ENCODE peak calls at places on chromosomes 11 and 22, in eight cellular contexts. One of them, this sample, is unnamed. For H3K4me1, the result is how much of the 10 kb centered on the place peaks cover.

GRCh38 chr11:28153586-28153985 is 45.4 kb downstream of the METTL15 start:
- DNase-seq in stomach: no peak
- DNase-seq in aorta: no peak
- DNase-seq in tibial nerve: no peak
- DNase-seq in cardiac muscle cell: no peak
- DNase-seq in left lung: no peak
- DNase-seq in MM.1S: no peak
- DNase-seq in PC-3: no peak
- DNase-seq in this sample: no peak

GRCh38 chr11:16605440-16605970 is 132.9 kb upstream of the C11orf58 start:
- DNase-seq in PC-3: no peak
- DNase-seq in left lung: no peak
- DNase-seq in aorta: peak
- DNase-seq in MM.1S: peak
- DNase-seq in stomach: peak
- DNase-seq in tibial nerve: peak
- DNase-seq in cardiac muscle cell: peak
- DNase-seq in this sample: peak

GRCh38 chr11:11265994-11266606 is 87.0 kb downstream of the CSNK2A3 start:
- DNase-seq in cardiac muscle cell: peak
- DNase-seq in stomach: peak
- DNase-seq in tibial nerve: peak
- DNase-seq in aorta: peak
- DNase-seq in MM.1S: peak
- DNase-seq in PC-3: peak
- DNase-seq in left lung: no peak
- DNase-seq in this sample: peak

GRCh38 chr11:134069996-134070845 is 1.3 kb downstream of the JAM3 start:
- DNase-seq in tibial nerve: no peak
- DNase-seq in stomach: no peak
- DNase-seq in PC-3: no peak
- DNase-seq in aorta: no peak
- DNase-seq in cardiac muscle cell: peak
- DNase-seq in MM.1S: no peak
- DNase-seq in left lung: no peak
- DNase-seq in this sample: no peak

GRCh38 chr22:23501244-23501643 is 78.8 kb downstream of the IGLL1 start:
- DNase-seq in cardiac muscle cell: no peak
- DNase-seq in PC-3: no peak
- DNase-seq in MM.1S: no peak
- DNase-seq in stomach: no peak
- DNase-seq in aorta: no peak
- DNase-seq in left lung: no peak
- DNase-seq in tibial nerve: no peak
- DNase-seq in this sample: no peak

GRCh38 chr22:50694766-50695420 is 22.3 kb downstream of the SHANK3 start:
- DNase-seq in MM.1S: no peak
- DNase-seq in PC-3: no peak
- DNase-seq in aorta: peak
- DNase-seq in stomach: no peak
- DNase-seq in left lung: peak
- DNase-seq in tibial nerve: no peak
- DNase-seq in cardiac muscle cell: no peak
- DNase-seq in this sample: peak

GRCh38 chr11:122900803-122901202 is 18.2 kb downstream of the JHY start:
- DNase-seq in left lung: no peak
- DNase-seq in PC-3: no peak
- DNase-seq in stomach: no peak
- DNase-seq in cardiac muscle cell: no peak
- DNase-seq in aorta: no peak
- DNase-seq in tibial nerve: no peak
- DNase-seq in MM.1S: no peak
- DNase-seq in this sample: no peak

GRCh38 chr11:5224538-5225479 is 2.1 kb downstream of the HBB start:
- DNase-seq in cardiac muscle cell: no peak
- DNase-seq in stomach: no peak
- DNase-seq in PC-3: no peak
- DNase-seq in tibial nerve: no peak
- DNase-seq in MM.1S: no peak
- DNase-seq in aorta: no peak
- DNase-seq in left lung: no peak
- DNase-seq in this sample: no peak

GRCh38 chr22:47053865-47054185 is 291.4 kb downstream of the TBC1D22A start:
- DNase-seq in stomach: no peak
- DNase-seq in left lung: no peak
- DNase-seq in cardiac muscle cell: no peak
- DNase-seq in MM.1S: no peak
- DNase-seq in tibial nerve: no peak
- DNase-seq in aorta: no peak
- DNase-seq in PC-3: peak
- DNase-seq in this sample: no peak

GRCh38 chr11:94730153-94730552 is 38.0 kb upstream of the AMOTL1 start:
- DNase-seq in MM.1S: no peak
- DNase-seq in cardiac muscle cell: no peak
- DNase-seq in stomach: no peak
- DNase-seq in aorta: no peak
- DNase-seq in PC-3: no peak
- DNase-seq in tibial nerve: no peak
- DNase-seq in left lung: no peak
- DNase-seq in this sample: no peak

GRCh38 chr11:94734563-94735275 is 33.4 kb upstream of the AMOTL1 start:
- DNase-seq in PC-3: peak
- DNase-seq in cardiac muscle cell: no peak
- DNase-seq in stomach: no peak
- DNase-seq in left lung: no peak
- DNase-seq in tibial nerve: no peak
- DNase-seq in aorta: no peak
- DNase-seq in MM.1S: no peak
- DNase-seq in this sample: no peak

GRCh38 chr11:94731921-94732601 is 36.1 kb upstream of the AMOTL1 start:
- DNase-seq in MM.1S: no peak
- DNase-seq in tibial nerve: no peak
- DNase-seq in stomach: no peak
- DNase-seq in aorta: no peak
- DNase-seq in PC-3: peak
- DNase-seq in cardiac muscle cell: no peak
- DNase-seq in left lung: no peak
- DNase-seq in this sample: no peak

GRCh38 chr11:94735907-94736306 is 32.2 kb upstream of the AMOTL1 start:
- DNase-seq in stomach: no peak
- DNase-seq in cardiac muscle cell: no peak
- DNase-seq in tibial nerve: no peak
- DNase-seq in left lung: no peak
- DNase-seq in PC-3: no peak
- DNase-seq in MM.1S: no peak
- DNase-seq in aorta: no peak
- DNase-seq in this sample: no peak

GRCh38 chr11:94732617-94733292 is 35.4 kb upstream of the AMOTL1 start:
- DNase-seq in PC-3: peak
- DNase-seq in tibial nerve: no peak
- DNase-seq in MM.1S: no peak
- DNase-seq in stomach: no peak
- DNase-seq in aorta: no peak
- DNase-seq in left lung: no peak
- DNase-seq in cardiac muscle cell: no peak
- DNase-seq in this sample: no peak
- H3K4me1 ChIP-seq in PC-3: half or more
- H3K4me1 ChIP-seq in tibial nerve: under half
- H3K4me1 ChIP-seq in MM.1S: under half
- H3K4me1 ChIP-seq in stomach: under half
- H3K4me1 ChIP-seq in aorta: under half
- H3K4me1 ChIP-seq in left lung: under half
- H3K4me1 ChIP-seq in cardiac muscle cell: under half
- H3K4me1 ChIP-seq in this sample: under half

DNA sequence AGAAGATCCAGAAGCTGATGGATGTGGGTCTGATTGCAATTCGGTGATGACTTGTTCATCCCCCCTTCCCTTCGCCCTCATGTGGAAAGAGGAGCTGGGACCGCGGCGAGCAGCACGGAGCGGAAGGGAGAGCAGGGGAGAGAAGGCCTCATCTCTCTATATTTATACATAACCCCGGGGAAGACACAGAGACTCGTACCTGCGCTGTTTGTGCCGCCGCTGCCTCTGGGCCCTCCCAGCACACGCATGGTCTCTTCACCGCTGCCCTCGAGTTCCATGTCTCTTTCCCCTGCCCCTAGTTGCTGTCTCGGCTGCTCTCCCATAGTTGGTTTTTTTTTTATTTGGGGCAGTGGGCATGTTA is 2.5 kb upstream of the FERMT3 start:
- DNase-seq in cardiac muscle cell: no peak
- DNase-seq in left lung: no peak
- DNase-seq in tibial nerve: no peak
- DNase-seq in stomach: no peak
- DNase-seq in aorta: no peak
- DNase-seq in PC-3: no peak
- DNase-seq in MM.1S: no peak
- DNase-seq in this sample: no peak
- H3K4me1 ChIP-seq in cardiac muscle cell: under half
- H3K4me1 ChIP-seq in left lung: under half
- H3K4me1 ChIP-seq in tibial nerve: under half
- H3K4me1 ChIP-seq in stomach: under half
- H3K4me1 ChIP-seq in aorta: under half
- H3K4me1 ChIP-seq in PC-3: under half
- H3K4me1 ChIP-seq in MM.1S: under half
- H3K4me1 ChIP-seq in this sample: under half

GRCh38 chr11:35179466-35180135 is 40.6 kb downstream of the CD44 start:
- DNase-seq in cardiac muscle cell: no peak
- DNase-seq in aorta: no peak
- DNase-seq in PC-3: peak
- DNase-seq in MM.1S: no peak
- DNase-seq in tibial nerve: no peak
- DNase-seq in left lung: no peak
- DNase-seq in stomach: no peak
- DNase-seq in this sample: no peak
- H3K4me1 ChIP-seq in cardiac muscle cell: under half
- H3K4me1 ChIP-seq in aorta: under half
- H3K4me1 ChIP-seq in PC-3: half or more
- H3K4me1 ChIP-seq in MM.1S: half or more
- H3K4me1 ChIP-seq in tibial nerve: under half
- H3K4me1 ChIP-seq in left lung: half or more
- H3K4me1 ChIP-seq in stomach: under half
- H3K4me1 ChIP-seq in this sample: under half

GRCh38 chr11:57278721-57279095 is 41.7 kb upstream of the APLNR start:
- DNase-seq in tibial nerve: no peak
- DNase-seq in aorta: no peak
- DNase-seq in stomach: no peak
- DNase-seq in cardiac muscle cell: no peak
- DNase-seq in MM.1S: no peak
- DNase-seq in left lung: no peak
- DNase-seq in PC-3: no peak
- DNase-seq in this sample: no peak
- H3K4me1 ChIP-seq in tibial nerve: under half
- H3K4me1 ChIP-seq in aorta: under half
- H3K4me1 ChIP-seq in stomach: under half
- H3K4me1 ChIP-seq in cardiac muscle cell: under half
- H3K4me1 ChIP-seq in MM.1S: under half
- H3K4me1 ChIP-seq in left lung: under half
- H3K4me1 ChIP-seq in PC-3: under half
- H3K4me1 ChIP-seq in this sample: under half